ENCODE peak calls at places on chromosomes 6 and 20, in six cellular contexts. N is IMR-90, I is lung, K is fibroblast of mammary gland, J is H1, O is astrocyte of the spinal cord. R is an unnamed sample.

GRCh38 chr6:2764610-2765165 is 505 bp upstream of the WRNIP1 start:
- DNase-seq in N (peak; percentile 70), I (peak; percentile 44), O (peak; percentile 75), J (peak; percentile 86), K (peak; percentile 69), R (no peak)

GRCh38 chr6:124961784-124962611 is at the start of gene RNF217:
- DNase-seq in K (peak; percentile 57), J (peak; percentile 77), N (peak; percentile 76), O (peak; percentile 75), I (peak; percentile 63), R (peak; percentile 63)

GRCh38 chr20:63365601-63366509 is 4.7 kb upstream of the CHRNA4 start:
- DNase-seq in I (no peak), K (no peak), N (no peak), O (no peak), J (no peak), R (no peak)

GRCh38 chr6:54525731-54526130 is 217.5 kb downstream of the TINAG start:
- DNase-seq in I (no peak), O (peak; percentile 91), J (no peak), N (peak; percentile 26), K (peak; percentile 85), R (no peak)

GRCh38 chr20:43915209-43916072 is 789 bp downstream of the TOX2 start:
- DNase-seq in O (peak; percentile 18), J (peak; percentile 78), I (no peak), N (peak; percentile 23), K (peak; percentile 14), R (no peak)

GRCh38 chr6:110875548-110876169 is 1.1 kb downstream of the AMD1 start:
- DNase-seq in J (peak; percentile 63), N (no peak), K (no peak), I (peak; percentile 58), O (peak; percentile 22), R (no peak)

GRCh38 chr6:128036808-128037570 is 136.1 kb upstream of the THEMIS start:
- DNase-seq in I (no peak), N (no peak), O (no peak), J (no peak), K (peak; percentile 14), R (no peak)

GRCh38 chr6:19599813-19600464 is 237.2 kb upstream of the ID4 start:
- DNase-seq in N (no peak), K (no peak), J (no peak), O (no peak), I (no peak), R (no peak)

GRCh38 chr6:119273287-119273686 is 76.3 kb downstream of the MAN1A1 start:
- DNase-seq in N (no peak), K (no peak), O (no peak), J (no peak), I (no peak), R (no peak)

DNA sequence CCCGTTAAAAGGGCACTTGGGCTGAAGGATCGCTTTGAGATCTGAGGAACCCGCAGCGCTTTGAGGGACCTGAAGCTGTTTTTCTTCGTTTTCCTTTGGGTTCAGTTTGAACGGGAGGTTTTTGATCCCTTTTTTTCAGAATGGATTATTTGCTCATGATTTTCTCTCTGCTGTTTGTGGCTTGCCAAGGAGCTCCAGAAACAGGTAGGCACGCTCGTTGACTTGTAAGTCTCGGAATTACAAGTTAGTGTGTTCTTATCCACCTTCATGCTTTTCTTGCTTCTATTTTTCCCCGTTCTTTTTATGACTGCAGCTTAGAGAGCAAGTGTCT is 294 bp downstream of the EDN1 start:
- DNase-seq in N (no peak), O (no peak), K (no peak), I (no peak), J (no peak), R (no peak)
- TF ChIP-seq CTCF in N (no peak), O (no peak), K (no peak), I (no peak), J (no peak), R (no peak)

GRCh38 chr20:2179233-2179580 is 77.6 kb downstream of the STK35 start:
- DNase-seq in I (no peak), K (no peak), J (no peak), O (no peak), N (no peak), R (no peak)
- H3K4me3 ChIP-seq in I (no peak overlapping the region), K (no peak overlapping the region), J (no peak overlapping the region), O (no peak overlapping the region), N (no peak overlapping the region), R (no peak overlapping the region)

GRCh38 chr20:5119435-5120188 is at the start of gene PCNA:
- DNase-seq in O (peak; percentile 98), J (peak; percentile 92), N (peak; percentile 96), K (peak; percentile 94), I (peak; percentile 97), R (peak; percentile 95)
- TF ChIP-seq CTCF in O (no peak), J (no peak), N (no peak), K (no peak), I (no peak), R (no peak)

GRCh38 chr6:84191802-84192201 is 35.6 kb downstream of the CEP162 start:
- DNase-seq in O (no peak), I (no peak), N (no peak), K (no peak), J (no peak), R (no peak)
- H3K4me3 ChIP-seq in O (no peak overlapping the region), I (no peak overlapping the region), N (no peak overlapping the region), K (no peak overlapping the region), J (no peak overlapping the region), R (no peak overlapping the region)

GRCh38 chr6:106688177-106688951 is 59.0 kb downstream of the QRSL1 start:
- DNase-seq in I (no peak), N (no peak), K (no peak), O (no peak), J (no peak), R (no peak)
- TF ChIP-seq CTCF in I (no peak), N (no peak), K (no peak), O (no peak), J (no peak), R (no peak)

GRCh38 chr20:59005523-59006166 is 1.4 kb downstream of the CTSZ start:
- DNase-seq in K (no peak), N (no peak), J (no peak), I (no peak), O (no peak), R (no peak)

GRCh38 chr20:59006167-59006863 is 739 bp downstream of the CTSZ start:
- DNase-seq in N (no peak), J (no peak), O (no peak), K (peak; percentile 35), I (no peak), R (peak; percentile 14)

GRCh38 chr20:59006864-59007757 is at the start of gene CTSZ:
- DNase-seq in J (peak; percentile 76), I (peak; percentile 61), K (peak; percentile 14), O (no peak), N (no peak), R (peak; percentile 30)

GRCh38 chr20:59008715-59009336 is 1.8 kb upstream of the CTSZ start:
- DNase-seq in J (no peak), O (no peak), K (no peak), I (no peak), N (no peak), R (no peak)

GRCh38 chr20:59007758-59008511 is 881 bp upstream of the CTSZ start:
- DNase-seq in O (no peak), J (no peak), I (peak; percentile 63), N (no peak), K (no peak), R (peak; percentile 44)
- H3K4me3 ChIP-seq in O (no peak overlapping the region), J (peak overlapping the region; percentile 65), I (no peak overlapping the region), N (no peak overlapping the region), K (no peak overlapping the region), R (peak overlapping the region; percentile 89)

GRCh38 chr6:131787955-131788712 is 19.7 kb upstream of the ENPP1 start:
- DNase-seq in J (no peak), K (peak; percentile 55), I (no peak), N (peak; percentile 72), O (peak; percentile 34), R (no peak)
- TF ChIP-seq CTCF in J (no peak), K (peak; percentile 45), I (no peak), N (peak; percentile 42), O (peak; percentile 35), R (no peak)